ENCODE peak calls at places on chromosomes 16 and 17, in nine cellular contexts. L, Z, R, P, H, D, A, G and I are unnamed samples.

GRCh38 chr17:82871056-82871775 is 31.4 kb upstream of the ZNF750 start:
- DNase-seq in L (no peak), Z (no peak), R (no peak), P (no peak), H (no peak), D (peak), A (no peak), G (peak), I (no peak)

GRCh38 chr17:27340575-27340974 is 46.7 kb downstream of the WSB1 start:
- DNase-seq in L (no peak), Z (no peak), R (no peak), P (no peak), H (no peak), D (no peak), A (no peak), G (no peak), I (no peak)

GRCh38 chr17:82216301-82217119 is 3.9 kb upstream of the CCDC57 start:
- DNase-seq in L (no peak), Z (peak), R (no peak), P (no peak), H (peak), D (peak), A (no peak), G (no peak), I (no peak)

GRCh38 chr16:54651440-54651839 is 279.2 kb upstream of the IRX5 start:
- DNase-seq in L (peak), Z (no peak), R (no peak), P (no peak), H (no peak), D (no peak), A (no peak), G (no peak), I (no peak)

GRCh38 chr16:29943846-29944669 is 17.8 kb upstream of the TMEM219 start:
- DNase-seq in L (peak), Z (no peak), R (peak), P (no peak), H (peak), D (peak), A (no peak), G (peak), I (no peak)

GRCh38 chr17:61414141-61414935 is 14.7 kb downstream of the TBX2 start:
- DNase-seq in L (peak), Z (peak), R (no peak), P (no peak), H (no peak), D (peak), A (no peak), G (no peak), I (no peak)

GRCh38 chr16:88938933-88939813 is 37.8 kb downstream of the CBFA2T3 start:
- DNase-seq in L (no peak), Z (no peak), R (no peak), P (no peak), H (peak), D (no peak), A (no peak), G (no peak), I (no peak)

GRCh38 chr17:20170085-20170484 is 160.9 kb downstream of the SPECC1 start:
- DNase-seq in L (no peak), Z (no peak), R (no peak), P (no peak), H (no peak), D (no peak), A (no peak), G (no peak), I (no peak)

GRCh38 chr16:46901709-46902108 is 17.5 kb downstream of the GPT2 start:
- DNase-seq in L (no peak), Z (no peak), R (no peak), P (no peak), H (no peak), D (no peak), A (no peak), G (no peak), I (no peak)

GRCh38 chr17:30520436-30520835 is 43.2 kb downstream of the GOSR1 start:
- DNase-seq in L (no peak), Z (no peak), R (no peak), P (no peak), H (no peak), D (no peak), A (no peak), G (no peak), I (no peak)

GRCh38 chr16:1548234-1548633 is 14.8 kb downstream of the TMEM204 start:
- DNase-seq in L (no peak), Z (no peak), R (no peak), P (no peak), H (no peak), D (no peak), A (no peak), G (no peak), I (no peak)

GRCh38 chr17:81191116-81191515 is 25.1 kb upstream of the AATK start:
- DNase-seq in L (no peak), Z (no peak), R (no peak), P (no peak), H (peak), D (no peak), A (no peak), G (no peak), I (no peak)

GRCh38 chr16:53534206-53534605 is 31.2 kb upstream of the AKTIP start:
- DNase-seq in L (peak), Z (no peak), R (no peak), P (no peak), H (no peak), D (no peak), A (no peak), G (no peak), I (no peak)